ENCODE peak calls at places on chromosomes 3 and 15, in eight cellular contexts. G, L, H, E, V, X, P and K are unnamed samples.

GRCh38 chr3:55491296-55491816 is 4.2 kb upstream of the WNT5A start:
- DNase-seq in L (peak), G (no peak), X (no peak), V (no peak), E (no peak), P (peak), H (no peak), K (no peak)

GRCh38 chr15:64979252-64979710 is 10.4 kb downstream of the SPG21 start:
- DNase-seq in V (no peak), H (no peak), G (no peak), L (no peak), P (no peak), E (peak), X (no peak), K (peak)

GRCh38 chr15:44177139-44177538 is 17.9 kb downstream of the FRMD5 start:
- DNase-seq in P (no peak), V (no peak), L (no peak), E (no peak), H (no peak), X (no peak), G (no peak), K (no peak)

GRCh38 chr3:149386299-149386606 is 8.8 kb upstream of the TM4SF1 start:
- DNase-seq in L (no peak), P (no peak), H (no peak), X (no peak), G (no peak), E (no peak), V (no peak), K (no peak)

GRCh38 chr15:29409890-29410289 is 140.3 kb upstream of the NSMCE3 start:
- DNase-seq in P (no peak), E (no peak), G (no peak), L (no peak), V (no peak), H (no peak), X (no peak), K (no peak)

GRCh38 chr3:27431116-27431515 is 53.1 kb downstream of the SLC4A7 start:
- DNase-seq in L (peak), X (no peak), G (peak), E (no peak), H (no peak), V (no peak), P (no peak), K (no peak)

GRCh38 chr3:115325539-115325938 is 178.5 kb upstream of the ZBTB20 start:
- DNase-seq in L (peak), E (no peak), G (no peak), V (no peak), H (no peak), X (no peak), P (no peak), K (no peak)

GRCh38 chr15:69145694-69146492 is 14.5 kb upstream of the GLCE start:
- DNase-seq in P (no peak), G (no peak), X (no peak), E (peak), V (no peak), H (no peak), L (no peak), K (peak)

GRCh38 chr15:88299502-88299901 is 43.0 kb upstream of the NTRK3 start:
- DNase-seq in E (no peak), X (no peak), P (no peak), V (no peak), G (no peak), H (no peak), L (no peak), K (no peak)

GRCh38 chr15:65927545-65927944 is 58.3 kb downstream of the RAB11A start:
- DNase-seq in E (no peak), X (no peak), H (no peak), P (no peak), G (no peak), V (no peak), L (no peak), K (no peak)

GRCh38 chr3:62051506-62051905 is 321.8 kb downstream of the FEZF2 start:
- DNase-seq in V (no peak), L (peak), P (no peak), G (peak), H (no peak), E (no peak), X (peak), K (no peak)

GRCh38 chr15:90957791-90958190 is 3.1 kb downstream of the RCCD1 start:
- DNase-seq in X (no peak), E (no peak), P (no peak), H (no peak), V (no peak), G (no peak), L (no peak), K (no peak)

GRCh38 chr3:176992565-176992964 is 204.7 kb downstream of the TBL1XR1 start:
- DNase-seq in V (no peak), G (no peak), X (no peak), H (no peak), P (no peak), E (no peak), L (no peak), K (no peak)

GRCh38 chr15:80776420-80777045 is 2.6 kb upstream of the CEMIP start:
- DNase-seq in H (no peak), X (peak), E (peak), G (peak), P (peak), L (peak), V (peak), K (peak)

GRCh38 chr3:188286087-188286513 is 132.1 kb downstream of the LPP start:
- DNase-seq in P (peak), L (peak), X (no peak), V (no peak), E (no peak), H (no peak), G (no peak), K (no peak)